ENCODE peak calls at places on chromosomes 7 and 10, in six cellular contexts. One of them, this sample, is unnamed. For H3K79me1, the result is how much of the 10 kb centered on the place peaks cover.

GRCh38 chr10:12608761-12609160 is 259.4 kb downstream of the CAMK1D start:
- DNase-seq in mesenchymal stem cell: no peak
- DNase-seq in IMR-90: no peak
- DNase-seq in trophoblast cell: no peak
- DNase-seq in neuronal stem cell: no peak
- DNase-seq in H1: no peak
- DNase-seq in this sample: no peak

GRCh38 chr10:5526691-5527331 is 2.0 kb downstream of the CALML3 start:
- DNase-seq in H1: no peak
- DNase-seq in neuronal stem cell: no peak
- DNase-seq in trophoblast cell: no peak
- DNase-seq in mesenchymal stem cell: no peak
- DNase-seq in IMR-90: no peak
- DNase-seq in this sample: no peak

GRCh38 chr7:130959743-130960207 is 225.8 kb upstream of the KLF14 start:
- DNase-seq in mesenchymal stem cell: peak
- DNase-seq in neuronal stem cell: no peak
- DNase-seq in IMR-90: peak
- DNase-seq in trophoblast cell: peak
- DNase-seq in H1: peak
- DNase-seq in this sample: peak

GRCh38 chr7:69436944-69437343 is 161.3 kb upstream of the AUTS2 start:
- DNase-seq in IMR-90: no peak
- DNase-seq in mesenchymal stem cell: peak
- DNase-seq in H1: no peak
- DNase-seq in neuronal stem cell: no peak
- DNase-seq in trophoblast cell: peak
- DNase-seq in this sample: no peak

GRCh38 chr10:18582803-18583202 is 68.6 kb downstream of the NSUN6 start:
- DNase-seq in trophoblast cell: no peak
- DNase-seq in H1: no peak
- DNase-seq in mesenchymal stem cell: peak
- DNase-seq in neuronal stem cell: no peak
- DNase-seq in IMR-90: peak
- DNase-seq in this sample: no peak

GRCh38 chr10:100802196-100802595 is 56.8 kb downstream of the PAX2 start:
- DNase-seq in H1: no peak
- DNase-seq in trophoblast cell: no peak
- DNase-seq in neuronal stem cell: no peak
- DNase-seq in IMR-90: no peak
- DNase-seq in mesenchymal stem cell: no peak
- DNase-seq in this sample: no peak

GRCh38 chr7:2403718-2404648 is 572 bp downstream of the CHST12 start:
- DNase-seq in trophoblast cell: peak
- DNase-seq in IMR-90: peak
- DNase-seq in mesenchymal stem cell: peak
- DNase-seq in neuronal stem cell: peak
- DNase-seq in H1: no peak
- DNase-seq in this sample: peak

GRCh38 chr10:126061526-126061925 is 165.2 kb downstream of the FANK1 start:
- DNase-seq in IMR-90: no peak
- DNase-seq in trophoblast cell: no peak
- DNase-seq in H1: no peak
- DNase-seq in mesenchymal stem cell: no peak
- DNase-seq in neuronal stem cell: no peak
- DNase-seq in this sample: no peak

GRCh38 chr10:120336910-120337540 is 120.0 kb upstream of the PLPP4 start:
- DNase-seq in trophoblast cell: peak
- DNase-seq in IMR-90: peak
- DNase-seq in neuronal stem cell: peak
- DNase-seq in H1: peak
- DNase-seq in mesenchymal stem cell: peak
- DNase-seq in this sample: peak

GRCh38 chr10:76150886-76151288 is 719.5 kb downstream of the LRMDA start:
- DNase-seq in IMR-90: no peak
- DNase-seq in mesenchymal stem cell: no peak
- DNase-seq in neuronal stem cell: peak
- DNase-seq in trophoblast cell: no peak
- DNase-seq in H1: no peak
- DNase-seq in this sample: no peak

GRCh38 chr7:35685781-35686180 is 9.2 kb downstream of the HERPUD2 start:
- DNase-seq in mesenchymal stem cell: no peak
- DNase-seq in trophoblast cell: no peak
- DNase-seq in neuronal stem cell: no peak
- DNase-seq in H1: no peak
- DNase-seq in IMR-90: no peak
- DNase-seq in this sample: no peak
- H3K79me1 ChIP-seq in mesenchymal stem cell: under half
- H3K79me1 ChIP-seq in trophoblast cell: under half
- H3K79me1 ChIP-seq in neuronal stem cell: under half
- H3K79me1 ChIP-seq in H1: under half
- H3K79me1 ChIP-seq in IMR-90: under half
- H3K79me1 ChIP-seq in this sample: under half

GRCh38 chr7:76259124-76260086 is 43.1 kb upstream of the HSPB1 start:
- DNase-seq in neuronal stem cell: no peak
- DNase-seq in mesenchymal stem cell: no peak
- DNase-seq in IMR-90: no peak
- DNase-seq in trophoblast cell: no peak
- DNase-seq in H1: no peak
- DNase-seq in this sample: peak
- H3K4me3 ChIP-seq in neuronal stem cell: peak
- H3K4me3 ChIP-seq in mesenchymal stem cell: no peak
- H3K4me3 ChIP-seq in IMR-90: no peak
- H3K4me3 ChIP-seq in trophoblast cell: peak
- H3K4me3 ChIP-seq in H1: peak
- H3K4me3 ChIP-seq in this sample: no peak

GRCh38 chr10:9010093-9010492 is 955.6 kb downstream of the GATA3 start:
- DNase-seq in H1: no peak
- DNase-seq in trophoblast cell: no peak
- DNase-seq in IMR-90: no peak
- DNase-seq in mesenchymal stem cell: no peak
- DNase-seq in neuronal stem cell: no peak
- DNase-seq in this sample: peak
- H2BK5ac ChIP-seq in H1: no peak
- H2BK5ac ChIP-seq in trophoblast cell: no peak
- H2BK5ac ChIP-seq in IMR-90: no peak
- H2BK5ac ChIP-seq in mesenchymal stem cell: peak
- H2BK5ac ChIP-seq in neuronal stem cell: no peak
- H2BK5ac ChIP-seq in this sample: no peak

GRCh38 chr10:8129438-8129837 is 75.0 kb downstream of the GATA3 start:
- DNase-seq in trophoblast cell: no peak
- DNase-seq in H1: no peak
- DNase-seq in IMR-90: no peak
- DNase-seq in mesenchymal stem cell: no peak
- DNase-seq in neuronal stem cell: no peak
- DNase-seq in this sample: no peak
- H3K79me1 ChIP-seq in trophoblast cell: under half
- H3K79me1 ChIP-seq in H1: under half
- H3K79me1 ChIP-seq in IMR-90: under half
- H3K79me1 ChIP-seq in mesenchymal stem cell: under half
- H3K79me1 ChIP-seq in neuronal stem cell: under half
- H3K79me1 ChIP-seq in this sample: under half

GRCh38 chr10:130190065-130190736 is 54.0 kb downstream of the GLRX3 start:
- DNase-seq in IMR-90: peak
- DNase-seq in neuronal stem cell: peak
- DNase-seq in H1: peak
- DNase-seq in trophoblast cell: peak
- DNase-seq in mesenchymal stem cell: peak
- DNase-seq in this sample: peak
- H3K4me3 ChIP-seq in IMR-90: peak
- H3K4me3 ChIP-seq in neuronal stem cell: no peak
- H3K4me3 ChIP-seq in H1: peak
- H3K4me3 ChIP-seq in trophoblast cell: peak
- H3K4me3 ChIP-seq in mesenchymal stem cell: peak
- H3K4me3 ChIP-seq in this sample: peak

This sample was measured in mesendoderm.